ENCODE peak calls at places on chromosomes 5 and 9, in six cellular contexts. One of them, this sample, is unnamed.
A peak's percentile ranks its signal among the peaks of the same experiment; 100 is the strongest.

GRCh38 chr9:129487658-129488483 is 133.0 kb downstream of the C9orf50 start:
- DNase-seq in stomach: peak; percentile 49
- DNase-seq in transverse colon: no peak
- DNase-seq in endothelial cell of umbilical vein: peak; percentile 67
- DNase-seq in GM12892: no peak
- DNase-seq in SK-N-MC: no peak
- DNase-seq in this sample: no peak

GRCh38 chr5:76982450-76982849 is 29.6 kb downstream of the CRHBP start:
- DNase-seq in stomach: no peak
- DNase-seq in transverse colon: no peak
- DNase-seq in endothelial cell of umbilical vein: no peak
- DNase-seq in GM12892: no peak
- DNase-seq in SK-N-MC: no peak
- DNase-seq in this sample: no peak

GRCh38 chr9:83598487-83598886 is 24.5 kb upstream of the IDNK start:
- DNase-seq in stomach: no peak
- DNase-seq in transverse colon: no peak
- DNase-seq in endothelial cell of umbilical vein: no peak
- DNase-seq in GM12892: no peak
- DNase-seq in SK-N-MC: peak; percentile 48
- DNase-seq in this sample: no peak

GRCh38 chr9:109875495-109875894 is 95.5 kb downstream of the PALM2AKAP2 start:
- DNase-seq in stomach: no peak
- DNase-seq in transverse colon: no peak
- DNase-seq in endothelial cell of umbilical vein: no peak
- DNase-seq in GM12892: no peak
- DNase-seq in SK-N-MC: no peak
- DNase-seq in this sample: no peak

GRCh38 chr5:73291873-73292272 is 118.9 kb downstream of the TMEM174 start:
- DNase-seq in stomach: no peak
- DNase-seq in transverse colon: no peak
- DNase-seq in endothelial cell of umbilical vein: no peak
- DNase-seq in GM12892: no peak
- DNase-seq in SK-N-MC: no peak
- DNase-seq in this sample: no peak

GRCh38 chr9:1008256-1008655 is 31.8 kb downstream of the DMRT3 start:
- DNase-seq in stomach: no peak
- DNase-seq in transverse colon: no peak
- DNase-seq in endothelial cell of umbilical vein: no peak
- DNase-seq in GM12892: no peak
- DNase-seq in SK-N-MC: no peak
- DNase-seq in this sample: no peak

GRCh38 chr5:160159991-160160826 is 41.0 kb upstream of the PWWP2A start:
- DNase-seq in stomach: peak; percentile 51
- DNase-seq in transverse colon: no peak
- DNase-seq in endothelial cell of umbilical vein: no peak
- DNase-seq in GM12892: peak; percentile 37
- DNase-seq in SK-N-MC: no peak
- DNase-seq in this sample: no peak

GRCh38 chr5:78984020-78984610 is 995 bp downstream of the ARSB start:
- DNase-seq in stomach: no peak
- DNase-seq in transverse colon: no peak
- DNase-seq in endothelial cell of umbilical vein: peak; percentile 73
- DNase-seq in GM12892: no peak
- DNase-seq in SK-N-MC: no peak
- DNase-seq in this sample: no peak

GRCh38 chr5:67014957-67015400 is 181.6 kb downstream of the CD180 start:
- DNase-seq in stomach: peak; percentile 56
- DNase-seq in transverse colon: no peak
- DNase-seq in endothelial cell of umbilical vein: peak; percentile 95
- DNase-seq in GM12892: no peak
- DNase-seq in SK-N-MC: no peak
- DNase-seq in this sample: no peak

GRCh38 chr9:113621309-113621791 is 157.8 kb downstream of the RGS3 start:
- DNase-seq in stomach: no peak
- DNase-seq in transverse colon: peak; percentile 25
- DNase-seq in endothelial cell of umbilical vein: peak; percentile 92
- DNase-seq in GM12892: no peak
- DNase-seq in SK-N-MC: no peak
- DNase-seq in this sample: no peak

GRCh38 chr5:26791021-26791420 is 247.4 kb downstream of the CDH9 start:
- DNase-seq in stomach: no peak
- DNase-seq in transverse colon: no peak
- DNase-seq in endothelial cell of umbilical vein: no peak
- DNase-seq in GM12892: no peak
- DNase-seq in SK-N-MC: no peak
- DNase-seq in this sample: no peak

GRCh38 chr9:16571127-16571848 is 299.2 kb downstream of the BNC2 start:
- DNase-seq in stomach: no peak
- DNase-seq in transverse colon: no peak
- DNase-seq in endothelial cell of umbilical vein: no peak
- DNase-seq in GM12892: no peak
- DNase-seq in SK-N-MC: no peak
- DNase-seq in this sample: no peak

GRCh38 chr9:110995511-110996340 is 42.5 kb downstream of the LPAR1 start:
- DNase-seq in stomach: no peak
- DNase-seq in transverse colon: no peak
- DNase-seq in endothelial cell of umbilical vein: no peak
- DNase-seq in GM12892: no peak
- DNase-seq in SK-N-MC: no peak
- DNase-seq in this sample: no peak

GRCh38 chr9:110990481-110990880 is 47.8 kb downstream of the LPAR1 start:
- DNase-seq in stomach: no peak
- DNase-seq in transverse colon: no peak
- DNase-seq in endothelial cell of umbilical vein: no peak
- DNase-seq in GM12892: no peak
- DNase-seq in SK-N-MC: no peak
- DNase-seq in this sample: no peak

GRCh38 chr9:110997847-110998246 is 40.4 kb downstream of the LPAR1 start:
- DNase-seq in stomach: no peak
- DNase-seq in transverse colon: no peak
- DNase-seq in endothelial cell of umbilical vein: no peak
- DNase-seq in GM12892: no peak
- DNase-seq in SK-N-MC: no peak
- DNase-seq in this sample: no peak

GRCh38 chr9:110996436-110997224 is 41.6 kb downstream of the LPAR1 start:
- DNase-seq in stomach: peak; percentile 39
- DNase-seq in transverse colon: peak; percentile 52
- DNase-seq in endothelial cell of umbilical vein: no peak
- DNase-seq in GM12892: no peak
- DNase-seq in SK-N-MC: peak; percentile 72
- DNase-seq in this sample: no peak

GRCh38 chr9:110994771-110995241 is 43.5 kb downstream of the LPAR1 start:
- DNase-seq in stomach: no peak
- DNase-seq in transverse colon: no peak
- DNase-seq in endothelial cell of umbilical vein: no peak
- DNase-seq in GM12892: no peak
- DNase-seq in SK-N-MC: peak; percentile 88
- DNase-seq in this sample: no peak
- TF ChIP-seq POLR2AphosphoS5 in stomach: no peak
- TF ChIP-seq POLR2AphosphoS5 in transverse colon: no peak
- TF ChIP-seq POLR2AphosphoS5 in endothelial cell of umbilical vein: no peak
- TF ChIP-seq POLR2AphosphoS5 in GM12892: no peak
- TF ChIP-seq POLR2AphosphoS5 in SK-N-MC: no peak
- TF ChIP-seq POLR2AphosphoS5 in this sample: no peak

GRCh38 chr5:25436452-25436851 is 791.7 kb upstream of the CDH10 start:
- DNase-seq in stomach: no peak
- DNase-seq in transverse colon: no peak
- DNase-seq in endothelial cell of umbilical vein: no peak
- DNase-seq in GM12892: no peak
- DNase-seq in SK-N-MC: no peak
- DNase-seq in this sample: no peak

GRCh38 chr5:25444697-25445096 is 799.9 kb upstream of the CDH10 start:
- DNase-seq in stomach: no peak
- DNase-seq in transverse colon: no peak
- DNase-seq in endothelial cell of umbilical vein: no peak
- DNase-seq in GM12892: no peak
- DNase-seq in SK-N-MC: no peak
- DNase-seq in this sample: no peak

GRCh38 chr5:25435882-25436281 is 791.1 kb upstream of the CDH10 start:
- DNase-seq in stomach: no peak
- DNase-seq in transverse colon: no peak
- DNase-seq in endothelial cell of umbilical vein: no peak
- DNase-seq in GM12892: no peak
- DNase-seq in SK-N-MC: no peak
- DNase-seq in this sample: no peak

GRCh38 chr5:25439025-25439424 is 794.2 kb upstream of the CDH10 start:
- DNase-seq in stomach: no peak
- DNase-seq in transverse colon: no peak
- DNase-seq in endothelial cell of umbilical vein: no peak
- DNase-seq in GM12892: no peak
- DNase-seq in SK-N-MC: no peak
- DNase-seq in this sample: no peak

DNA sequence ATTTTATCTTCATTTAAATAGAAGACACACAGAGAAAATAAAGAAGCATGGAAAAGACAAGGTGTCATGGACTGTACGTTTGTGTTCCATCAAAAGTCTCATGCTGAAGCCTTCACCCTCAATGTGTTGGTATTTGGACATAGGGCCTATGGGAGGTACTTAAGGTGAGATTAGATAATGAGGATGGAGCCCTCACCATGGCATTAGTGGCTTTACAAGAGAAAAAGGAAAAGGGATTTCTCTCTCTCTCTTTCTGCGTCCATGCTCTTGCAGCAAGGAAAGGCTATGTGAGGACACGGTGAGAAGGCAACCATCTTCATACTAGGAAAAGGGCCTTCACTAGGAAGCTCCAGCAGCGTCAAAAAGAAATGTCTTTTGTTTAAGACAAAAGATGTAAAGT is 797.0 kb upstream of the CDH10 start:
- DNase-seq in stomach: no peak
- DNase-seq in transverse colon: no peak
- DNase-seq in endothelial cell of umbilical vein: no peak
- DNase-seq in GM12892: no peak
- DNase-seq in SK-N-MC: no peak
- DNase-seq in this sample: no peak
- TF ChIP-seq POLR2AphosphoS5 in stomach: no peak
- TF ChIP-seq POLR2AphosphoS5 in transverse colon: no peak
- TF ChIP-seq POLR2AphosphoS5 in endothelial cell of umbilical vein: no peak
- TF ChIP-seq POLR2AphosphoS5 in GM12892: no peak
- TF ChIP-seq POLR2AphosphoS5 in SK-N-MC: no peak
- TF ChIP-seq POLR2AphosphoS5 in this sample: no peak

GRCh38 chr5:132503244-132503643 is 12.7 kb upstream of the IRF1 start:
- DNase-seq in stomach: no peak
- DNase-seq in transverse colon: no peak
- DNase-seq in endothelial cell of umbilical vein: no peak
- DNase-seq in GM12892: no peak
- DNase-seq in SK-N-MC: no peak
- DNase-seq in this sample: no peak

GRCh38 chr5:132500931-132501628 is 10.5 kb upstream of the IRF1 start:
- DNase-seq in stomach: peak; percentile 73
- DNase-seq in transverse colon: peak; percentile 82
- DNase-seq in endothelial cell of umbilical vein: peak; percentile 71
- DNase-seq in GM12892: peak; percentile 60
- DNase-seq in SK-N-MC: no peak
- DNase-seq in this sample: no peak

GRCh38 chr5:132501961-132502931 is 11.7 kb upstream of the IRF1 start:
- DNase-seq in stomach: peak; percentile 65
- DNase-seq in transverse colon: peak; percentile 53
- DNase-seq in endothelial cell of umbilical vein: no peak
- DNase-seq in GM12892: no peak
- DNase-seq in SK-N-MC: no peak
- DNase-seq in this sample: no peak

GRCh38 chr5:132500244-132500930 is 9.8 kb upstream of the IRF1 start:
- DNase-seq in stomach: peak; percentile 23
- DNase-seq in transverse colon: no peak
- DNase-seq in endothelial cell of umbilical vein: no peak
- DNase-seq in GM12892: no peak
- DNase-seq in SK-N-MC: no peak
- DNase-seq in this sample: no peak

DNA sequence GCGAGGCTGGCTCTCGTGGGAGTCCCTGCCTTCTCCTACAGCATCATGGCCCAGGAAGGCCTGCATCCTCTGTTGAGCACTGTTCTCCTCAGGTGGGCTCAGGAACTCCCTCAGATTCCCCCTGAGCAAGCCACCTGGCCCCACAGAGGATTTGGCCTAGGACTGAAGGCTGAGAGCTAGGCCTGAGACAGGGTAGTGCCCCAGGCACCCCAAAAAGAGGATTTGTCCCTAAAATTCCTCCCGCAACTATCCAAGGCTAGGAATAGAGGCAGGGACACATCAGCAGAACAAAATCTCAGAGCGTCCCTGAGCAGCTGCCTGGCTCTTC is 11.0 kb upstream of the IRF1 start:
- DNase-seq in stomach: no peak
- DNase-seq in transverse colon: no peak
- DNase-seq in endothelial cell of umbilical vein: no peak
- DNase-seq in GM12892: no peak
- DNase-seq in SK-N-MC: no peak
- DNase-seq in this sample: no peak
- TF ChIP-seq POLR2AphosphoS5 in stomach: no peak
- TF ChIP-seq POLR2AphosphoS5 in transverse colon: no peak
- TF ChIP-seq POLR2AphosphoS5 in endothelial cell of umbilical vein: no peak
- TF ChIP-seq POLR2AphosphoS5 in GM12892: no peak
- TF ChIP-seq POLR2AphosphoS5 in SK-N-MC: no peak
- TF ChIP-seq POLR2AphosphoS5 in this sample: no peak

GRCh38 chr9:14692536-14692917 is 705 bp downstream of the ZDHHC21 start:
- DNase-seq in stomach: no peak
- DNase-seq in transverse colon: no peak
- DNase-seq in endothelial cell of umbilical vein: peak; percentile 49
- DNase-seq in GM12892: no peak
- DNase-seq in SK-N-MC: no peak
- DNase-seq in this sample: no peak

GRCh38 chr9:14690986-14691730 is 2.1 kb downstream of the ZDHHC21 start:
- DNase-seq in stomach: no peak
- DNase-seq in transverse colon: no peak
- DNase-seq in endothelial cell of umbilical vein: peak; percentile 48
- DNase-seq in GM12892: no peak
- DNase-seq in SK-N-MC: no peak
- DNase-seq in this sample: no peak

DNA sequence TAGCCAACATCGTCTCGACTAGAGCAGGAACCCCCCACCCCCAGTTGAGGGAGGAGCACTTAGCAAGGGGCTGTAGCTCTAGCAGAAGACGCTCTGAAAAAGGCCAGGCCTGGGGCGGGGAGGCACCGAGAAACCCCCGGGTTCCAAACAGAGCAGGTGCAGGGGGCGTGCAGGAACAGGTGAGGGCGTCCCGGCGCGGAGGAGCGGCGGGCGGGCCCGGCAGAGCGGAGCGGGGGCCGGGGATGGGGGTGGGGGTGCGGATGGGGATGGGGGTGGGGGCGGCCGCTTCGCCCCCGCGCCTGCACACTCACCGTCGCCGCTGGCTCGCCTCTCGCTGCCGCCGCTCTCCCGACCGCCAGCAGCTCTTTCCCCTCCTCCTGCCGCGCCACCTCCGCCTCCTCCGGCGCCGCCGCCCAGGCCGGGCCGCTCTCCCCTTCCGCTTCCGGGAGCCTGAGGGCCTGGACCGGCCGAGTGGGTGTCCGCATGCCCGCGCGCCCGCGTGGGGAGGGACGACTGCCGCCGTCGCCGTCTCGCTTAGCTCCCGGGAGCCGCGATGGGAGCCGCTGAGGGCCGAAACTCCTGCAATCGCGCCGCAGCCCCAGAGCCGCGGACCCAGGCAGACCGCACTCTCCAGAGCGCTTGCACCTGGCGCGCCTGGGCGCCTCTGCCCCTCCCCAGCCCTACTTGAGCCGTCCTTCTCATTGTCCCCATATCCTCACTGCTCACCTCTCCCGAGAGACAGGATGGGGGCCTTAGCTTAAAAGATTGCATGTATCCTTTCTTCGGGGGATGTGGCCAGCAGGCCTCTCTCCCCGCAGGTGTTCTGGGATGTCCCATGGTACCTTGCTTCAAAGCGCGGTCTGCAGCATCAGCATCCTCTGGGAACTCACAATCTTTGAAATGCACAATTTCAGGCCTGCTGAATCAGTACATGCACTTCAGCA is at the start of gene ZDHHC21:
- DNase-seq in stomach: peak; percentile 78
- DNase-seq in transverse colon: peak; percentile 81
- DNase-seq in endothelial cell of umbilical vein: peak; percentile 51
- DNase-seq in GM12892: peak; percentile 67
- DNase-seq in SK-N-MC: no peak
- DNase-seq in this sample: peak; percentile 58
- TF ChIP-seq POLR2AphosphoS5 in stomach: peak; percentile 69
- TF ChIP-seq POLR2AphosphoS5 in transverse colon: peak; percentile 7
- TF ChIP-seq POLR2AphosphoS5 in endothelial cell of umbilical vein: peak; percentile 89
- TF ChIP-seq POLR2AphosphoS5 in GM12892: peak; percentile 47
- TF ChIP-seq POLR2AphosphoS5 in SK-N-MC: peak; percentile 67
- TF ChIP-seq POLR2AphosphoS5 in this sample: peak; percentile 29

This sample was measured in GM12891.